ENCODE peak calls at places on chromosomes 12 and 14, in seven cellular contexts. G is ovary; P is GM23338; H is NCI-H1048; F is stimulated activated CD8-positive, alpha-beta memory T cell treated with anti-CD3 and anti-CD28 coated beads, Interleukin-7, amount 100 ng/mL, for 24 hours; Q is CD8-positive, alpha-beta memory T cell; I is neural crest cell. E is an unnamed sample.

GRCh38 chr12:26691234-26691970 is 141.6 kb downstream of the ITPR2 start:
- DNase-seq in G (peak; percentile 23), P (peak; percentile 79), H (no peak), F (no peak), Q (no peak), I (no peak), E (no peak)

GRCh38 chr12:51661836-51662235 is 70.8 kb downstream of the SCN8A start:
- DNase-seq in G (no peak), P (peak; percentile 36), H (no peak), F (no peak), Q (no peak), I (no peak), E (no peak)

GRCh38 chr14:85416771-85417170 is 113.2 kb upstream of the FLRT2 start:
- DNase-seq in G (no peak), P (no peak), H (no peak), F (no peak), Q (no peak), I (no peak), E (no peak)

GRCh38 chr14:51208982-51209381 is 31.1 kb upstream of the TMX1 start:
- DNase-seq in G (no peak), P (no peak), H (no peak), F (no peak), Q (no peak), I (no peak), E (no peak)

GRCh38 chr12:57803317-57803893 is 15.1 kb downstream of the AVIL start:
- DNase-seq in G (peak; percentile 58), P (peak; percentile 85), H (no peak), F (no peak), Q (no peak), I (peak; percentile 40), E (peak; percentile 16)

GRCh38 chr14:49966304-49966809 is 73.5 kb downstream of the ARF6 start:
- DNase-seq in G (no peak), P (peak; percentile 50), H (no peak), F (no peak), Q (no peak), I (no peak), E (no peak)

GRCh38 chr12:27975222-27976136 is 2.9 kb upstream of the PTHLH start:
- DNase-seq in G (peak; percentile 22), P (peak; percentile 73), H (no peak), F (no peak), Q (no peak), I (peak; percentile 20), E (no peak)

GRCh38 chr14:21557084-21557901 is 22.6 kb downstream of the OR10G3 start:
- DNase-seq in G (peak; percentile 77), P (peak; percentile 100), H (peak; percentile 45), F (peak; percentile 43), Q (peak; percentile 81), I (peak; percentile 87), E (peak; percentile 91)